ENCODE peak calls at places on chromosomes 6 and 20, in eight cellular contexts. One of them, this sample, is unnamed.
A peak's percentile ranks its signal among the peaks of the same experiment; 100 is the strongest.

GRCh38 chr6:3032986-3033385 is 33.3 kb downstream of the NQO2 start:
- DNase-seq in IMR-90: peak; percentile 61
- DNase-seq in tibial nerve: no peak
- DNase-seq in stomach: no peak
- DNase-seq in K562: no peak
- DNase-seq in suprapubic skin: no peak
- DNase-seq in breast epithelium: no peak
- DNase-seq in H1: no peak
- DNase-seq in this sample: no peak

GRCh38 chr6:75526502-75527127 is 33.0 kb upstream of the FILIP1 start:
- DNase-seq in IMR-90: peak; percentile 80
- DNase-seq in breast epithelium: no peak
- DNase-seq in H1: no peak
- DNase-seq in stomach: peak; percentile 69
- DNase-seq in suprapubic skin: no peak
- DNase-seq in K562: peak; percentile 33
- DNase-seq in tibial nerve: peak; percentile 39
- DNase-seq in this sample: peak; percentile 79

GRCh38 chr6:53831956-53832660 is 37.3 kb downstream of the LRRC1 start:
- DNase-seq in K562: no peak
- DNase-seq in IMR-90: no peak
- DNase-seq in suprapubic skin: no peak
- DNase-seq in H1: no peak
- DNase-seq in tibial nerve: no peak
- DNase-seq in stomach: no peak
- DNase-seq in breast epithelium: no peak
- DNase-seq in this sample: no peak

GRCh38 chr6:12033770-12034169 is 21.7 kb downstream of the HIVEP1 start:
- DNase-seq in stomach: no peak
- DNase-seq in suprapubic skin: no peak
- DNase-seq in H1: no peak
- DNase-seq in breast epithelium: no peak
- DNase-seq in tibial nerve: no peak
- DNase-seq in IMR-90: peak; percentile 56
- DNase-seq in K562: no peak
- DNase-seq in this sample: no peak

GRCh38 chr6:34709386-34709785 is 12.8 kb upstream of the ILRUN start:
- DNase-seq in stomach: peak; percentile 82
- DNase-seq in tibial nerve: no peak
- DNase-seq in H1: no peak
- DNase-seq in IMR-90: peak; percentile 83
- DNase-seq in suprapubic skin: no peak
- DNase-seq in breast epithelium: no peak
- DNase-seq in K562: no peak
- DNase-seq in this sample: peak; percentile 90

GRCh38 chr6:43947860-43948259 is 177.8 kb downstream of the VEGFA start:
- DNase-seq in tibial nerve: no peak
- DNase-seq in IMR-90: no peak
- DNase-seq in K562: no peak
- DNase-seq in H1: no peak
- DNase-seq in suprapubic skin: peak; percentile 22
- DNase-seq in breast epithelium: no peak
- DNase-seq in stomach: no peak
- DNase-seq in this sample: no peak

GRCh38 chr20:2314759-2315439 is 19.1 kb downstream of the TGM3 start:
- DNase-seq in stomach: no peak
- DNase-seq in breast epithelium: no peak
- DNase-seq in H1: no peak
- DNase-seq in tibial nerve: peak; percentile 33
- DNase-seq in K562: peak; percentile 86
- DNase-seq in IMR-90: peak; percentile 28
- DNase-seq in suprapubic skin: peak; percentile 71
- DNase-seq in this sample: no peak

GRCh38 chr6:130900913-130901312 is 73.7 kb downstream of the SMLR1 start:
- DNase-seq in K562: no peak
- DNase-seq in breast epithelium: no peak
- DNase-seq in tibial nerve: peak; percentile 22
- DNase-seq in IMR-90: peak; percentile 80
- DNase-seq in H1: no peak
- DNase-seq in stomach: no peak
- DNase-seq in suprapubic skin: no peak
- DNase-seq in this sample: no peak

GRCh38 chr6:69894578-69895347 is 28.4 kb downstream of the COL19A1 start:
- DNase-seq in H1: no peak
- DNase-seq in breast epithelium: no peak
- DNase-seq in K562: no peak
- DNase-seq in tibial nerve: no peak
- DNase-seq in stomach: no peak
- DNase-seq in IMR-90: peak; percentile 53
- DNase-seq in suprapubic skin: no peak
- DNase-seq in this sample: no peak

GRCh38 chr6:56890683-56891429 is 64.1 kb upstream of the BEND6 start:
- DNase-seq in IMR-90: peak; percentile 97
- DNase-seq in tibial nerve: no peak
- DNase-seq in suprapubic skin: no peak
- DNase-seq in breast epithelium: no peak
- DNase-seq in K562: peak; percentile 41
- DNase-seq in stomach: no peak
- DNase-seq in H1: no peak
- DNase-seq in this sample: no peak

DNA sequence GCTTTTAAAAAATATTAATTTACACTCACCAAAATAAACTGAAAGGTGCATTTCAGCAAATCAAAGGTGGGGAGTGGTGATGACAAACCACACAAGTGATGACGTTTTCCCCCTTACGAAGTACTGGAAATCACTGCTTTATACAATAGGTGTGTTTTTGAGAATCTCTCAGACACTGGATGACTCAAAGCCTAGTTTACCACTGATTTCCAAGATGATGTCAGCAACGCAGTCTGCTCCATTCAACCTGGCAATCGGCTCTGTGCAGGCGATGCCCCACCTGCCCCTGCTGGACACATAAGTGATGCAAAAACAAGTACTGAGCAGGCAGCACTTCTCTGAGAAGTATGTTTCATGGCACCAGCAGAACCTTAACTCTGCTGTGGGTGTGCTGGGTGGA is 114.4 kb downstream of the SOD2 start:
- DNase-seq in breast epithelium: no peak
- DNase-seq in H1: no peak
- DNase-seq in K562: no peak
- DNase-seq in stomach: no peak
- DNase-seq in IMR-90: no peak
- DNase-seq in suprapubic skin: no peak
- DNase-seq in tibial nerve: no peak
- DNase-seq in this sample: no peak
- H3K4me3 ChIP-seq in breast epithelium: no peak overlapping the region
- H3K4me3 ChIP-seq in H1: no peak overlapping the region
- H3K4me3 ChIP-seq in K562: no peak overlapping the region
- H3K4me3 ChIP-seq in stomach: no peak overlapping the region
- H3K4me3 ChIP-seq in IMR-90: no peak overlapping the region
- H3K4me3 ChIP-seq in suprapubic skin: no peak overlapping the region
- H3K4me3 ChIP-seq in tibial nerve: no peak overlapping the region
- H3K4me3 ChIP-seq in this sample: no peak overlapping the region

GRCh38 chr6:135740580-135740979 is 110.9 kb upstream of the PDE7B start:
- DNase-seq in breast epithelium: no peak
- DNase-seq in tibial nerve: no peak
- DNase-seq in stomach: no peak
- DNase-seq in IMR-90: no peak
- DNase-seq in suprapubic skin: no peak
- DNase-seq in K562: no peak
- DNase-seq in H1: no peak
- DNase-seq in this sample: no peak

GRCh38 chr6:135738646-135739045 is 112.9 kb upstream of the PDE7B start:
- DNase-seq in IMR-90: peak; percentile 15
- DNase-seq in K562: no peak
- DNase-seq in tibial nerve: no peak
- DNase-seq in stomach: no peak
- DNase-seq in suprapubic skin: no peak
- DNase-seq in H1: no peak
- DNase-seq in breast epithelium: no peak
- DNase-seq in this sample: no peak

GRCh38 chr6:135739288-135739687 is 112.2 kb upstream of the PDE7B start:
- DNase-seq in IMR-90: peak; percentile 95
- DNase-seq in stomach: no peak
- DNase-seq in tibial nerve: no peak
- DNase-seq in breast epithelium: no peak
- DNase-seq in H1: no peak
- DNase-seq in K562: no peak
- DNase-seq in suprapubic skin: no peak
- DNase-seq in this sample: no peak

GRCh38 chr6:135748189-135748588 is 103.3 kb upstream of the PDE7B start:
- DNase-seq in IMR-90: no peak
- DNase-seq in breast epithelium: no peak
- DNase-seq in tibial nerve: no peak
- DNase-seq in stomach: no peak
- DNase-seq in suprapubic skin: no peak
- DNase-seq in K562: no peak
- DNase-seq in H1: no peak
- DNase-seq in this sample: no peak

DNA sequence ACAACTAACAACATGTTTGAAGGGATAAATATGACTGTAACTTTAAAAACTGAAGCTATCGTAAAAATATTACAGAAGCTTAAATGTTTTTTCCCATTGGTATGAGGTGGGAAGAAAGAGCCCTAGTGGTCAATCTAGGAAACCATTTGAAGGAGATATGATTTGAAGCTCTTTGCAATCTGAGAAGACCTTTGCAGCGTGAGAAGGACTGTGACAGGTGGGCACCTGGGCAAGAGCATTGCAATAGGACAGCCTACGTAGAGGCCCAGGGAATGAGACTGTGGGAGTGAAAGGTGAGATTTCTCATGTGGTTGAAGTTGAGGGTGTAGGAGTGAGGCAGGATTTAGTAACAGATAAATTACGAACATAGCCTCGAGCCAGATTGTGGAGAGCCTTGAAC is 108.0 kb upstream of the PDE7B start:
- DNase-seq in H1: no peak
- DNase-seq in suprapubic skin: no peak
- DNase-seq in tibial nerve: no peak
- DNase-seq in IMR-90: no peak
- DNase-seq in stomach: no peak
- DNase-seq in breast epithelium: no peak
- DNase-seq in K562: no peak
- DNase-seq in this sample: no peak
- TF ChIP-seq CTCF in H1: no peak
- TF ChIP-seq CTCF in suprapubic skin: no peak
- TF ChIP-seq CTCF in tibial nerve: no peak
- TF ChIP-seq CTCF in IMR-90: no peak
- TF ChIP-seq CTCF in stomach: no peak
- TF ChIP-seq CTCF in breast epithelium: no peak
- TF ChIP-seq CTCF in K562: no peak
- TF ChIP-seq CTCF in this sample: no peak

GRCh38 chr6:146912730-146913680 is 291.2 kb upstream of the STXBP5 start:
- DNase-seq in stomach: no peak
- DNase-seq in K562: no peak
- DNase-seq in suprapubic skin: no peak
- DNase-seq in IMR-90: no peak
- DNase-seq in tibial nerve: no peak
- DNase-seq in breast epithelium: no peak
- DNase-seq in H1: no peak
- DNase-seq in this sample: no peak

GRCh38 chr6:146915671-146916127 is 288.5 kb upstream of the STXBP5 start:
- DNase-seq in stomach: no peak
- DNase-seq in tibial nerve: no peak
- DNase-seq in H1: no peak
- DNase-seq in suprapubic skin: no peak
- DNase-seq in IMR-90: peak; percentile 72
- DNase-seq in breast epithelium: no peak
- DNase-seq in K562: no peak
- DNase-seq in this sample: no peak

GRCh38 chr6:146911635-146912034 is 292.6 kb upstream of the STXBP5 start:
- DNase-seq in breast epithelium: no peak
- DNase-seq in H1: no peak
- DNase-seq in K562: no peak
- DNase-seq in stomach: no peak
- DNase-seq in tibial nerve: no peak
- DNase-seq in IMR-90: no peak
- DNase-seq in suprapubic skin: no peak
- DNase-seq in this sample: no peak

GRCh38 chr6:146914563-146915483 is 289.4 kb upstream of the STXBP5 start:
- DNase-seq in H1: no peak
- DNase-seq in tibial nerve: no peak
- DNase-seq in suprapubic skin: no peak
- DNase-seq in K562: peak; percentile 66
- DNase-seq in stomach: no peak
- DNase-seq in breast epithelium: no peak
- DNase-seq in IMR-90: peak; percentile 96
- DNase-seq in this sample: peak; percentile 49

GRCh38 chr6:146913842-146914562 is 290.2 kb upstream of the STXBP5 start:
- DNase-seq in H1: peak; percentile 79
- DNase-seq in suprapubic skin: peak; percentile 74
- DNase-seq in stomach: peak; percentile 28
- DNase-seq in tibial nerve: peak; percentile 16
- DNase-seq in IMR-90: peak; percentile 99
- DNase-seq in K562: peak; percentile 77
- DNase-seq in breast epithelium: peak; percentile 53
- DNase-seq in this sample: peak; percentile 76
- TF ChIP-seq POLR2A in H1: no peak
- TF ChIP-seq POLR2A in suprapubic skin: no peak
- TF ChIP-seq POLR2A in stomach: no peak
- TF ChIP-seq POLR2A in tibial nerve: no peak
- TF ChIP-seq POLR2A in IMR-90: peak; percentile 81
- TF ChIP-seq POLR2A in K562: peak; percentile 73
- TF ChIP-seq POLR2A in breast epithelium: no peak
- TF ChIP-seq POLR2A in this sample: no peak

GRCh38 chr6:42028234-42029061 is 21.9 kb upstream of the TAF8 start:
- DNase-seq in breast epithelium: no peak
- DNase-seq in stomach: no peak
- DNase-seq in suprapubic skin: no peak
- DNase-seq in IMR-90: peak; percentile 86
- DNase-seq in tibial nerve: no peak
- DNase-seq in K562: peak; percentile 92
- DNase-seq in H1: no peak
- DNase-seq in this sample: peak; percentile 42
- H3K4me3 ChIP-seq in breast epithelium: no peak overlapping the region
- H3K4me3 ChIP-seq in stomach: no peak overlapping the region
- H3K4me3 ChIP-seq in suprapubic skin: no peak overlapping the region
- H3K4me3 ChIP-seq in IMR-90: no peak overlapping the region
- H3K4me3 ChIP-seq in tibial nerve: no peak overlapping the region
- H3K4me3 ChIP-seq in K562: peak overlapping the region; percentile 29
- H3K4me3 ChIP-seq in H1: no peak overlapping the region
- H3K4me3 ChIP-seq in this sample: no peak overlapping the region

GRCh38 chr20:24102290-24102689 is 113.7 kb upstream of the GGTLC1 start:
- DNase-seq in suprapubic skin: no peak
- DNase-seq in H1: peak; percentile 23
- DNase-seq in stomach: no peak
- DNase-seq in tibial nerve: no peak
- DNase-seq in K562: no peak
- DNase-seq in breast epithelium: no peak
- DNase-seq in IMR-90: no peak
- DNase-seq in this sample: peak; percentile 28
- TF ChIP-seq CTCF in suprapubic skin: no peak
- TF ChIP-seq CTCF in H1: peak; percentile 83
- TF ChIP-seq CTCF in stomach: no peak
- TF ChIP-seq CTCF in tibial nerve: no peak
- TF ChIP-seq CTCF in K562: peak; percentile 15
- TF ChIP-seq CTCF in breast epithelium: no peak
- TF ChIP-seq CTCF in IMR-90: no peak
- TF ChIP-seq CTCF in this sample: no peak

This sample was measured in testis.